ENCODE peak calls at places on chromosome 17, in eight cellular contexts. Z is HL-60, R is AG09319, T is fibroblast of the aortic adventitia, F is fibroblast of lung, O is AG10803, X is uterus, J is ovary. B is an unnamed sample.

GRCh38 chr17:47987240-47987835 is 16.4 kb downstream of the CDK5RAP3 start:
- DNase-seq in Z (no peak), R (no peak), T (no peak), F (peak; percentile 64), O (peak; percentile 33), X (no peak), J (no peak), B (no peak)

GRCh38 chr17:47878203-47879027 is 17.6 kb upstream of the SP2 start:
- DNase-seq in Z (no peak), R (no peak), T (no peak), F (peak; percentile 48), O (no peak), X (no peak), J (no peak), B (no peak)

GRCh38 chr17:69411766-69412165 is 2.7 kb upstream of the MAP2K6 start:
- DNase-seq in Z (no peak), R (no peak), T (no peak), F (no peak), O (no peak), X (no peak), J (no peak), B (no peak)

GRCh38 chr17:70869402-70870085 is 700.2 kb downstream of the KCNJ2 start:
- DNase-seq in Z (no peak), R (no peak), T (no peak), F (no peak), O (no peak), X (no peak), J (no peak), B (no peak)

GRCh38 chr17:45646288-45646988 is 137.7 kb upstream of the CRHR1 start:
- DNase-seq in Z (peak; percentile 17), R (no peak), T (no peak), F (no peak), O (no peak), X (no peak), J (no peak), B (no peak)

GRCh38 chr17:49439673-49440571 is 25.2 kb upstream of the PHB1 start:
- DNase-seq in Z (no peak), R (no peak), T (no peak), F (peak; percentile 74), O (peak; percentile 10), X (no peak), J (no peak), B (peak; percentile 53)

GRCh38 chr17:37098910-37099664 is 150.3 kb downstream of the AATF start:
- DNase-seq in Z (no peak), R (no peak), T (no peak), F (no peak), O (no peak), X (no peak), J (no peak), B (no peak)

GRCh38 chr17:8463089-8463488 is 27.4 kb downstream of the NDEL1 start:
- DNase-seq in Z (no peak), R (peak; percentile 68), T (no peak), F (no peak), O (peak; percentile 95), X (no peak), J (no peak), B (no peak)

GRCh38 chr17:13931752-13932477 is 137.4 kb upstream of the COX10 start:
- DNase-seq in Z (peak; percentile 17), R (no peak), T (peak; percentile 84), F (peak; percentile 57), O (peak; percentile 91), X (peak; percentile 62), J (no peak), B (no peak)

GRCh38 chr17:49942918-49943317 is 26.1 kb upstream of the DLX4 start:
- DNase-seq in Z (no peak), R (no peak), T (no peak), F (no peak), O (no peak), X (no peak), J (no peak), B (no peak)

GRCh38 chr17:32631341-32632109 is 144.7 kb downstream of the CDK5R1 start:
- DNase-seq in Z (no peak), R (no peak), T (no peak), F (no peak), O (peak; percentile 4), X (no peak), J (no peak), B (no peak)

GRCh38 chr17:79116575-79117368 is 42.1 kb downstream of the ENGASE start:
- DNase-seq in Z (no peak), R (no peak), T (no peak), F (no peak), O (no peak), X (no peak), J (no peak), B (no peak)

DNA sequence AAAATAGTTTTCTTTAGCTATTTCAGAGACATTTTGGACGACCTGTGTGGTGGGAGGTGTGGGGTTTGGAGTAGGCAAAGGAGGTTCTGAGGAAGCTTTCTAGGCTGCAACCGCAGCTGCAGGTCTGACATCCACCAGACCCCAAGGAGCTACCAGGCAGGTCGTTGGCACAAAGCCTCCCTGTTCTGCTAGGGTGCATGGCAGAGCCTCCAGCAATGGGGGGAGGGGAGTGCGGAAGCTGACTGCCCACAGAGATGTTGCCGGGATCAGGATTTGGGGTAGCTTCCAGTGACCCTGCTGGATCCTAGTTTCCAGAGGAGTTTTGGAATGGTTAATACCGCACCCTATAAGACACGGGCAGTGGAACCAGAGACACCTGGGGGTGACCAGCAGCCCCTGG is 58.4 kb downstream of the RAP1GAP2 start:
- DNase-seq in Z (no peak), R (no peak), T (no peak), F (no peak), O (no peak), X (no peak), J (no peak), B (no peak)
- TF ChIP-seq CTCF in Z (no peak), R (no peak), T (no peak), F (no peak), O (no peak), X (no peak), J (no peak), B (no peak)

GRCh38 chr17:9644910-9645751 is at the start of gene USP43:
- DNase-seq in Z (no peak), R (no peak), T (no peak), F (peak; percentile 32), O (peak; percentile 12), X (no peak), J (no peak), B (no peak)
- TF ChIP-seq CTCF in Z (no peak), R (no peak), T (no peak), F (no peak), O (no peak), X (no peak), J (no peak), B (no peak)

DNA sequence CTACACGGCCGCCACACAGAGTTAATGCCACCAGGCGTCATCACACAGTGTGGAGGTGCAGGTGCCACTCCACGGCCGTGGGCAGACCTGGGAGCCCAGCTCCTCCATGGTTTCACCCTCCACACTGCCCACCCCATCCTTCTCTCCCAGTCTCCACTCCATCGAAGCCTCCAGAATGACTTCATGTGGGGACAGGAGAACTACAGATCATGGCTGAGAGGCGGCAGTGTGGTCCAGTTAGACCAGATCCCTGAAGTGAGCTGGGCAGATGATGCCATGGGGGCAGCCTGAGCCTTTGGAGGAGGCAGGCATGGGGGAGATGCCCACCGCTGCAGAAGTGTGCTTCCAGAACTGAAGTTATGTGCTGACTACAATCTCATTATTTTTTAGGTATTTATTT is 38.0 kb upstream of the FAAP100 start:
- DNase-seq in Z (no peak), R (no peak), T (no peak), F (no peak), O (no peak), X (no peak), J (no peak), B (no peak)
- TF ChIP-seq CTCF in Z (no peak), R (no peak), T (no peak), F (no peak), O (no peak), X (no peak), J (no peak), B (no peak)

DNA sequence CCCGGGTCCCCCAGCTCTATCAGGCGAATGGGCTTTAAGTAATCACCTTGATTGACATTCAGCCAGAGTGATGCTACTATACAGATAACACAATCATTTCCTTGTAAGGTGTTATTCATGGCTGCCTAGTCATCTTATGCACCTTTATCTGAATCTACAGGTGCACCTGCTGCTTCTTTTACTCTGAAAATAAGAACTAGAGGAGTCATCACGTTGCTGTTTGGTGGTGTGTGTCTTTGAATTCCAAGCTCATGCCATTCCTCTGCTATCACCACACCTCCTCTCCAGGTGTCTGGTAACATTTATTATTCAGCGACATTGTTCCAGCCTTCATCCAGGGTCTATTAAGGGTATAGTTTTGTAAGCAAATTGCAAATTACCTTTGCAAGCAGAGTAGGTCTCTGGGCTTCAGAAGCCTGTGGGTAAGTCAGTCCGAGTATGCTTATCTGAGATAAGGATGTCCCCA is 51.9 kb downstream of the NOS2 start:
- DNase-seq in Z (no peak), R (no peak), T (no peak), F (no peak), O (no peak), X (no peak), J (no peak), B (no peak)
- TF ChIP-seq CTCF in Z (no peak), R (no peak), T (no peak), F (no peak), O (no peak), X (no peak), J (no peak), B (no peak)

B was measured in coronary artery.